ENCODE peak calls at places on chromosomes 12 and 14, in five cellular contexts. J is lower leg skin, H is suprapubic skin, M is Peyer's patch, Q is body of pancreas. Z is an unnamed sample.

GRCh38 chr12:54352022-54352531 is 12.2 kb downstream of the GPR84 start:
- DNase-seq in J (no peak), H (no peak), M (no peak), Q (peak), Z (peak)

GRCh38 chr12:24034160-24034559 is 84.7 kb upstream of the SOX5 start:
- DNase-seq in J (no peak), H (no peak), M (no peak), Q (no peak), Z (no peak)

GRCh38 chr12:93058280-93058679 is 129.2 kb upstream of the EEA1 start:
- DNase-seq in J (no peak), H (no peak), M (no peak), Q (no peak), Z (no peak)

GRCh38 chr14:56295743-56296142 is 177.5 kb downstream of the PELI2 start:
- DNase-seq in J (no peak), H (no peak), M (no peak), Q (no peak), Z (no peak)

GRCh38 chr12:124126950-124127349 is 153.9 kb downstream of the ZNF664 start:
- DNase-seq in J (no peak), H (peak), M (no peak), Q (no peak), Z (no peak)

GRCh38 chr14:77139540-77140342 is 1.9 kb downstream of the ZDHHC22 start:
- DNase-seq in J (no peak), H (no peak), M (no peak), Q (no peak), Z (no peak)

GRCh38 chr12:112645586-112645985 is 146.0 kb upstream of the RPH3A start:
- DNase-seq in J (no peak), H (no peak), M (no peak), Q (no peak), Z (no peak)

GRCh38 chr12:25817166-25817565 is 141.3 kb upstream of the RASSF8 start:
- DNase-seq in J (no peak), H (no peak), M (no peak), Q (no peak), Z (no peak)

GRCh38 chr12:125110641-125111360 is 45.6 kb downstream of the AACS start:
- DNase-seq in J (no peak), H (no peak), M (no peak), Q (no peak), Z (no peak)

GRCh38 chr14:99201351-99202073 is 70.5 kb downstream of the BCL11B start:
- DNase-seq in J (no peak), H (no peak), M (no peak), Q (no peak), Z (no peak)

GRCh38 chr12:12612403-12612802 is 727 bp downstream of the CREBL2 start:
- DNase-seq in J (no peak), H (no peak), M (no peak), Q (no peak), Z (no peak)

GRCh38 chr14:98960617-98961013 is 311.4 kb downstream of the BCL11B start:
- DNase-seq in J (no peak), H (no peak), M (no peak), Q (no peak), Z (no peak)

GRCh38 chr12:87441511-87441910 is 587.7 kb downstream of the C12orf50 start:
- DNase-seq in J (no peak), H (no peak), M (no peak), Q (no peak), Z (no peak)

GRCh38 chr12:103962493-103962892 is 3.2 kb upstream of the TDG start:
- DNase-seq in J (no peak), H (no peak), M (no peak), Q (no peak), Z (no peak)

GRCh38 chr12:57190037-57190436 is 26.6 kb upstream of the NXPH4 start:
- DNase-seq in J (no peak), H (no peak), M (no peak), Q (no peak), Z (no peak)

GRCh38 chr14:95516554-95517209 is at the start of gene SYNE3:
- DNase-seq in J (peak), H (peak), M (peak), Q (peak), Z (peak)

GRCh38 chr12:81757731-81758325 is 1.3 kb downstream of the PPFIA2 start:
- DNase-seq in J (no peak), H (no peak), M (no peak), Q (no peak), Z (no peak)

GRCh38 chr12:91877461-91878230 is 268.0 kb downstream of the BTG1 start:
- DNase-seq in J (no peak), H (no peak), M (no peak), Q (no peak), Z (no peak)

GRCh38 chr14:36019126-36019525 is 157.4 kb downstream of the PTCSC3 start:
- DNase-seq in J (no peak), H (no peak), M (no peak), Q (no peak), Z (no peak)

GRCh38 chr14:36021030-36021422 is 155.5 kb downstream of the PTCSC3 start:
- DNase-seq in J (no peak), H (no peak), M (no peak), Q (no peak), Z (no peak)

GRCh38 chr14:36021926-36022325 is 154.6 kb downstream of the PTCSC3 start:
- DNase-seq in J (no peak), H (no peak), M (no peak), Q (no peak), Z (no peak)

GRCh38 chr14:36022765-36023415 is 153.6 kb downstream of the PTCSC3 start:
- DNase-seq in J (no peak), H (no peak), M (no peak), Q (no peak), Z (no peak)

GRCh38 chr14:36020120-36021029 is 156.1 kb downstream of the PTCSC3 start:
- DNase-seq in J (no peak), H (no peak), M (no peak), Q (no peak), Z (no peak)
- TF ChIP-seq POLR2A in J (no peak), H (no peak), M (no peak), Q (no peak), Z (no peak)

GRCh38 chr14:23557946-23558345 is 1.9 kb downstream of the THTPA start:
- DNase-seq in J (no peak), H (no peak), M (no peak), Q (no peak), Z (no peak)

GRCh38 chr14:23555533-23555881 is 564 bp upstream of the THTPA start:
- DNase-seq in J (no peak), H (no peak), M (no peak), Q (no peak), Z (no peak)

GRCh38 chr14:23555882-23556699 is at the start of gene THTPA:
- DNase-seq in J (peak), H (peak), M (peak), Q (peak), Z (peak)

GRCh38 chr14:23557521-23557920 is 1.4 kb downstream of the THTPA start:
- DNase-seq in J (no peak), H (no peak), M (no peak), Q (no peak), Z (no peak)

GRCh38 chr14:23556700-23557440 is 799 bp downstream of the THTPA start:
- DNase-seq in J (no peak), H (no peak), M (no peak), Q (no peak), Z (no peak)
- TF ChIP-seq POLR2A in J (no peak), H (no peak), M (no peak), Q (no peak), Z (no peak)

GRCh38 chr12:67559751-67560150 is 88.8 kb upstream of the DYRK2 start:
- DNase-seq in J (no peak), H (no peak), M (no peak), Q (no peak), Z (no peak)
- TF ChIP-seq POLR2A in J (no peak), H (no peak), M (no peak), Q (no peak), Z (no peak)

GRCh38 chr12:45933504-45933903 is 56.9 kb downstream of the SCAF11 start:
- DNase-seq in J (no peak), H (no peak), M (no peak), Q (no peak), Z (no peak)

GRCh38 chr12:45934956-45935355 is 55.4 kb downstream of the SCAF11 start:
- DNase-seq in J (no peak), H (no peak), M (no peak), Q (no peak), Z (no peak)

GRCh38 chr12:45939759-45940158 is 50.6 kb downstream of the SCAF11 start:
- DNase-seq in J (no peak), H (no peak), M (no peak), Q (no peak), Z (no peak)

DNA sequence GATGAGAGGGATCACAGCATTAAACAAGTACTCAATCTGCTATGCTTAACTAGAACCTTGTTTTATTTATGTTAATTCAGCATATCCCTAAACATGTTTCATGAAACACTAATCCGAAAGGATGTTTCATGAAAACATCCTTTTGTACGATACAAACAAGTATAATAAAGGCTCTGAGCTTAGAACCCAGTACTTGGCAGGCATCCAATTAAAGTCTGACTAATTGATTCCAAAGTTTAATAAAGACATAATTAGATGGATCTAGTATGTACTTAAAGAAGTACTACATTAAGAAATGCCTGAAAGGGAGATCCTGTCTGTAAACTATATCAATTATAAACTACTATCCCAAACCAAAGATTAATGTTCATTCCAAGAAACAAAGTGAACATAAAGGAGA is 51.8 kb downstream of the SCAF11 start:
- DNase-seq in J (no peak), H (no peak), M (no peak), Q (no peak), Z (no peak)
- TF ChIP-seq POLR2A in J (no peak), H (no peak), M (no peak), Q (no peak), Z (no peak)

DNA sequence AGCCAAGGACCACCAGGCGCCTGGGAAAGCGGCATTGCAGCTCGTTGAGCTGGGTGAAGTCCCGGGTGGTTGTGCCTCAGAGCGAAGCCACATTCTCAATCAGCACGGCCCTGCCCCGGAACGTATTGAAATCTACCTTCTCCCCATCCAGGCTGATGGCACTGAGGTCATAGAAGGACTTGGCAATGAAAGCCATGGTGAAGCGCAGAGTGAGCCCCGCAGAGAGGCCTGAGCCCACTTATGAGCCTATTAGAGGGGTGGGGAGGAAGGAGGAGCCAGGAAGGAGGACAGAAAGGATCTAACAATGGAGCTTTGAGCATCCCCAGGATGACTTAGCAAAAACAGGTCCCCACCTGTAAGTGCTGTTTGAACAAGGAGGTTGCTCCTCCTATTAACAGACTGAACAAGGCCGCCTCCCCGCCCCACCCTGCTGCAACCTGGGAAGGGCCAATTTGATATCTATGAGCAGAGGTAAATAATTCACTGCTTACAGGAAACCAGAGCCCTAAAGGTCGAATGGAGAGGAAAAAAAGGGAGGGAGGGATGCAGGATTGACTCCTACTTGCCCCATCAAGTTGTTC is at the start of gene GPX2:
- DNase-seq in J (peak), H (no peak), M (peak), Q (peak), Z (no peak)
- TF ChIP-seq POLR2A in J (no peak), H (no peak), M (peak), Q (peak), Z (no peak)

DNA sequence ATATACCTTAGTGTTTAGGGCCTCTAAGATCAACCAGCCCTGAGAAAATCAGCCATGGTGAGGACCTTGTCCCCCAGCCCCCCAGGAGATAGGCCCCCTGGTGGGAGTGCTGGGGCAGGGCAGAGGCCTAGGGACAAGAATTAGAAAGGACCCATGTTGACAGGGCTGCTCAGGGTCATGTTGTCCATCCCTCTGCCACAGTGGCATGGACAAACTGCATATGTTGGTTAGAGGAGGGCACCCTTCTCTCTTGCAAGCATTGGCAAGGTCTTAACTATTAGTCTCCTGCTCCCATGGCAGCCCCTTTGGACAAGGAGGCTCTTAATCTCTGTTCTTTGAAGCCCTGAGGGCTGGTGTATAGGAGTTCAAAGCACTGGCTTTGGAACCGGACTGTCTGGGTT is 755 bp upstream of the PTPN6 start:
- DNase-seq in J (no peak), H (no peak), M (no peak), Q (no peak), Z (no peak)
- TF ChIP-seq POLR2A in J (no peak), H (no peak), M (no peak), Q (no peak), Z (no peak)

GRCh38 chr12:6938353-6939186 is 5.0 kb upstream of the RNU7-1 start:
- DNase-seq in J (no peak), H (no peak), M (no peak), Q (no peak), Z (no peak)
- TF ChIP-seq POLR2A in J (no peak), H (no peak), M (no peak), Q (no peak), Z (no peak)

GRCh38 chr14:75252254-75252837 is 26.3 kb upstream of the FOS start:
- DNase-seq in J (no peak), H (no peak), M (no peak), Q (peak), Z (no peak)
- TF ChIP-seq POLR2A in J (no peak), H (no peak), M (no peak), Q (peak), Z (no peak)

GRCh38 chr12:21774358-21775129 is at the start of gene KCNJ8:
- DNase-seq in J (peak), H (no peak), M (peak), Q (peak), Z (peak)

GRCh38 chr12:21776242-21776641 is 1.7 kb upstream of the KCNJ8 start:
- DNase-seq in J (no peak), H (no peak), M (no peak), Q (peak), Z (no peak)

GRCh38 chr12:21773263-21773741 is 1.2 kb downstream of the KCNJ8 start:
- DNase-seq in J (no peak), H (no peak), M (peak), Q (peak), Z (peak)

GRCh38 chr12:21773799-21774198 is 707 bp downstream of the KCNJ8 start:
- DNase-seq in J (no peak), H (no peak), M (no peak), Q (no peak), Z (no peak)

GRCh38 chr12:21775130-21775920 is 819 bp upstream of the KCNJ8 start:
- DNase-seq in J (no peak), H (no peak), M (no peak), Q (peak), Z (no peak)
- TF ChIP-seq POLR2A in J (no peak), H (no peak), M (no peak), Q (peak), Z (no peak)

Z was measured in gastrocnemius medialis.